ENCODE peak calls at places on chromosomes 16 and 17, in ten cellular contexts. V is iris pigment epithelial cell; U is stimulated activated CD4-positive, alpha-beta T cell treated with anti-CD3 and anti-CD28 coated beads, Interleukin-4, amount 100 ng/mL, for 1 hour; S is spleen; K is thoracic aorta; W is germinal center; I is stomach; D is NCI-H1436; H is fibroblast of villous mesenchyme; X is thyroid gland. E is an unnamed sample.

GRCh38 chr17:63151981-63152523 is 186.0 kb downstream of the TANC2 start:
- DNase-seq in V (peak; percentile 58), U (no peak), S (no peak), K (no peak), W (no peak), I (no peak), D (no peak), H (peak; percentile 47), X (no peak), E (no peak)

GRCh38 chr16:56682703-56683397 is 580 bp downstream of the MT1X start:
- DNase-seq in V (no peak), U (no peak), S (no peak), K (no peak), W (no peak), I (no peak), D (no peak), H (no peak), X (no peak), E (no peak)

GRCh38 chr17:7557825-7558543 is 566 bp upstream of the TNFSF13 start:
- DNase-seq in V (peak; percentile 70), U (no peak), S (peak; percentile 95), K (no peak), W (peak; percentile 48), I (peak; percentile 96), D (peak; percentile 29), H (peak; percentile 55), X (peak; percentile 95), E (no peak)

GRCh38 chr17:38719943-38720641 is 10.0 kb upstream of the CISD3 start:
- DNase-seq in V (no peak), U (no peak), S (no peak), K (no peak), W (no peak), I (no peak), D (no peak), H (no peak), X (no peak), E (no peak)

GRCh38 chr17:41540921-41541625 is 13.0 kb upstream of the KRT19 start:
- DNase-seq in V (no peak), U (no peak), S (peak; percentile 35), K (no peak), W (no peak), I (no peak), D (no peak), H (no peak), X (no peak), E (no peak)

GRCh38 chr17:48555183-48555615 is 10.3 kb upstream of the HOXB2 start:
- DNase-seq in V (peak; percentile 88), U (no peak), S (no peak), K (no peak), W (no peak), I (no peak), D (peak; percentile 65), H (peak; percentile 90), X (no peak), E (no peak)

GRCh38 chr16:13306153-13306552 is 404.8 kb downstream of the SHISA9 start:
- DNase-seq in V (no peak), U (no peak), S (no peak), K (no peak), W (no peak), I (no peak), D (no peak), H (no peak), X (no peak), E (no peak)

GRCh38 chr17:15510361-15510760 is 42.9 kb upstream of the CDRT4 start:
- DNase-seq in V (peak; percentile 77), U (no peak), S (no peak), K (peak; percentile 28), W (no peak), I (no peak), D (no peak), H (peak; percentile 69), X (no peak), E (no peak)

GRCh38 chr17:57781386-57782050 is 36.4 kb upstream of the CCDC182 start:
- DNase-seq in V (no peak), U (no peak), S (no peak), K (no peak), W (no peak), I (no peak), D (no peak), H (no peak), X (no peak), E (no peak)

E was measured in NAMALWA.